ENCODE peak calls at places on chromosomes 6 and 20, in six cellular contexts. One of them, this sample, is unnamed.
A peak's percentile ranks its signal among the peaks of the same experiment; 100 is the strongest.

GRCh38 chr6:89385156-89385667 is 26.9 kb downstream of the RRAGD start:
- DNase-seq in epithelial cell of esophagus: peak; percentile 91
- DNase-seq in CD8-positive, alpha-beta T cell: no peak
- DNase-seq in HFF-Myc: peak; percentile 14
- DNase-seq in mammary epithelial cell: peak; percentile 81
- DNase-seq in psoas muscle: peak; percentile 34
- DNase-seq in this sample: no peak

GRCh38 chr6:50025258-50025657 is 3.5 kb upstream of the DEFB110 start:
- DNase-seq in epithelial cell of esophagus: peak; percentile 53
- DNase-seq in CD8-positive, alpha-beta T cell: no peak
- DNase-seq in mammary epithelial cell: peak; percentile 2
- DNase-seq in HFF-Myc: no peak
- DNase-seq in psoas muscle: no peak
- DNase-seq in this sample: no peak

GRCh38 chr20:38237381-38237780 is 23.2 kb downstream of the KIAA1755 start:
- DNase-seq in epithelial cell of esophagus: no peak
- DNase-seq in psoas muscle: no peak
- DNase-seq in mammary epithelial cell: no peak
- DNase-seq in HFF-Myc: no peak
- DNase-seq in CD8-positive, alpha-beta T cell: no peak
- DNase-seq in this sample: no peak

GRCh38 chr6:123965894-123966293 is 162.2 kb downstream of the NKAIN2 start:
- DNase-seq in epithelial cell of esophagus: peak; percentile 65
- DNase-seq in HFF-Myc: no peak
- DNase-seq in CD8-positive, alpha-beta T cell: no peak
- DNase-seq in psoas muscle: no peak
- DNase-seq in mammary epithelial cell: peak; percentile 38
- DNase-seq in this sample: no peak

GRCh38 chr6:45422541-45423110 is 44.9 kb upstream of the SUPT3H start:
- DNase-seq in CD8-positive, alpha-beta T cell: peak; percentile 77
- DNase-seq in psoas muscle: peak; percentile 37
- DNase-seq in HFF-Myc: no peak
- DNase-seq in mammary epithelial cell: peak; percentile 57
- DNase-seq in epithelial cell of esophagus: peak; percentile 56
- DNase-seq in this sample: no peak

GRCh38 chr6:109446072-109446471 is 5.5 kb downstream of the SMPD2 start:
- DNase-seq in HFF-Myc: no peak
- DNase-seq in mammary epithelial cell: no peak
- DNase-seq in epithelial cell of esophagus: no peak
- DNase-seq in CD8-positive, alpha-beta T cell: no peak
- DNase-seq in psoas muscle: no peak
- DNase-seq in this sample: no peak

GRCh38 chr6:47919875-47920274 is 138.0 kb downstream of the OPN5 start:
- DNase-seq in psoas muscle: no peak
- DNase-seq in epithelial cell of esophagus: no peak
- DNase-seq in HFF-Myc: no peak
- DNase-seq in mammary epithelial cell: no peak
- DNase-seq in CD8-positive, alpha-beta T cell: no peak
- DNase-seq in this sample: no peak

GRCh38 chr6:150541587-150541986 is 58.1 kb upstream of the PLEKHG1 start:
- DNase-seq in HFF-Myc: no peak
- DNase-seq in mammary epithelial cell: no peak
- DNase-seq in epithelial cell of esophagus: no peak
- DNase-seq in psoas muscle: no peak
- DNase-seq in CD8-positive, alpha-beta T cell: no peak
- DNase-seq in this sample: no peak

GRCh38 chr6:87879144-87879861 is 168.3 kb upstream of the SPACA1 start:
- DNase-seq in CD8-positive, alpha-beta T cell: no peak
- DNase-seq in psoas muscle: no peak
- DNase-seq in mammary epithelial cell: no peak
- DNase-seq in epithelial cell of esophagus: no peak
- DNase-seq in HFF-Myc: peak; percentile 7
- DNase-seq in this sample: no peak

GRCh38 chr20:47789081-47789998 is 4.1 kb upstream of the SULF2 start:
- DNase-seq in HFF-Myc: peak; percentile 89
- DNase-seq in CD8-positive, alpha-beta T cell: no peak
- DNase-seq in epithelial cell of esophagus: no peak
- DNase-seq in psoas muscle: no peak
- DNase-seq in mammary epithelial cell: no peak
- DNase-seq in this sample: peak; percentile 94

GRCh38 chr6:151240861-151241642 is 1.3 kb downstream of the AKAP12 start:
- DNase-seq in HFF-Myc: peak; percentile 4
- DNase-seq in epithelial cell of esophagus: peak; percentile 73
- DNase-seq in mammary epithelial cell: peak; percentile 66
- DNase-seq in CD8-positive, alpha-beta T cell: no peak
- DNase-seq in psoas muscle: peak; percentile 60
- DNase-seq in this sample: no peak

GRCh38 chr6:98452721-98453120 is 381.7 kb upstream of the POU3F2 start:
- DNase-seq in CD8-positive, alpha-beta T cell: no peak
- DNase-seq in psoas muscle: no peak
- DNase-seq in HFF-Myc: no peak
- DNase-seq in mammary epithelial cell: no peak
- DNase-seq in epithelial cell of esophagus: no peak
- DNase-seq in this sample: no peak

GRCh38 chr20:33401922-33402369 is 627 bp upstream of the CDK5RAP1 start:
- DNase-seq in psoas muscle: no peak
- DNase-seq in HFF-Myc: no peak
- DNase-seq in CD8-positive, alpha-beta T cell: no peak
- DNase-seq in mammary epithelial cell: no peak
- DNase-seq in epithelial cell of esophagus: peak; percentile 22
- DNase-seq in this sample: no peak

GRCh38 chr6:108982154-108983113 is 112.2 kb downstream of the SESN1 start:
- DNase-seq in mammary epithelial cell: no peak
- DNase-seq in HFF-Myc: no peak
- DNase-seq in CD8-positive, alpha-beta T cell: no peak
- DNase-seq in epithelial cell of esophagus: no peak
- DNase-seq in psoas muscle: no peak
- DNase-seq in this sample: no peak

GRCh38 chr20:45032276-45032675 is 66.0 kb downstream of the STK4 start:
- DNase-seq in psoas muscle: no peak
- DNase-seq in epithelial cell of esophagus: peak; percentile 66
- DNase-seq in mammary epithelial cell: peak; percentile 18
- DNase-seq in HFF-Myc: no peak
- DNase-seq in CD8-positive, alpha-beta T cell: no peak
- DNase-seq in this sample: no peak

GRCh38 chr6:11830105-11830504 is 51.5 kb upstream of the ADTRP start:
- DNase-seq in mammary epithelial cell: no peak
- DNase-seq in CD8-positive, alpha-beta T cell: no peak
- DNase-seq in epithelial cell of esophagus: no peak
- DNase-seq in HFF-Myc: no peak
- DNase-seq in psoas muscle: no peak
- DNase-seq in this sample: no peak

GRCh38 chr6:15948930-15949900 is 179.7 kb upstream of the MYLIP start:
- DNase-seq in mammary epithelial cell: peak; percentile 57
- DNase-seq in CD8-positive, alpha-beta T cell: no peak
- DNase-seq in epithelial cell of esophagus: peak; percentile 58
- DNase-seq in psoas muscle: no peak
- DNase-seq in HFF-Myc: no peak
- DNase-seq in this sample: no peak

GRCh38 chr6:106473807-106474206 is 113.3 kb downstream of the CRYBG1 start:
- DNase-seq in epithelial cell of esophagus: peak; percentile 90
- DNase-seq in CD8-positive, alpha-beta T cell: no peak
- DNase-seq in mammary epithelial cell: peak; percentile 77
- DNase-seq in HFF-Myc: no peak
- DNase-seq in psoas muscle: no peak
- DNase-seq in this sample: peak; percentile 37

GRCh38 chr20:12289476-12289875 is 371.8 kb downstream of the BTBD3 start:
- DNase-seq in mammary epithelial cell: no peak
- DNase-seq in epithelial cell of esophagus: no peak
- DNase-seq in HFF-Myc: no peak
- DNase-seq in CD8-positive, alpha-beta T cell: no peak
- DNase-seq in psoas muscle: no peak
- DNase-seq in this sample: no peak

GRCh38 chr6:43981363-43981990 is 145.8 kb downstream of the MRPL14 start:
- DNase-seq in mammary epithelial cell: no peak
- DNase-seq in HFF-Myc: no peak
- DNase-seq in epithelial cell of esophagus: no peak
- DNase-seq in CD8-positive, alpha-beta T cell: no peak
- DNase-seq in psoas muscle: no peak
- DNase-seq in this sample: no peak

GRCh38 chr6:5066456-5067093 is 18.6 kb upstream of the PPP1R3G start:
- DNase-seq in HFF-Myc: no peak
- DNase-seq in epithelial cell of esophagus: no peak
- DNase-seq in psoas muscle: no peak
- DNase-seq in CD8-positive, alpha-beta T cell: no peak
- DNase-seq in mammary epithelial cell: no peak
- DNase-seq in this sample: no peak

GRCh38 chr6:157659536-157660271 is 163.3 kb upstream of the SNX9 start:
- DNase-seq in epithelial cell of esophagus: no peak
- DNase-seq in mammary epithelial cell: no peak
- DNase-seq in HFF-Myc: no peak
- DNase-seq in CD8-positive, alpha-beta T cell: no peak
- DNase-seq in psoas muscle: no peak
- DNase-seq in this sample: no peak

GRCh38 chr6:125300992-125301434 is 754 bp downstream of the HDDC2 start:
- DNase-seq in psoas muscle: no peak
- DNase-seq in mammary epithelial cell: no peak
- DNase-seq in HFF-Myc: no peak
- DNase-seq in epithelial cell of esophagus: peak; percentile 10
- DNase-seq in CD8-positive, alpha-beta T cell: no peak
- DNase-seq in this sample: no peak

DNA sequence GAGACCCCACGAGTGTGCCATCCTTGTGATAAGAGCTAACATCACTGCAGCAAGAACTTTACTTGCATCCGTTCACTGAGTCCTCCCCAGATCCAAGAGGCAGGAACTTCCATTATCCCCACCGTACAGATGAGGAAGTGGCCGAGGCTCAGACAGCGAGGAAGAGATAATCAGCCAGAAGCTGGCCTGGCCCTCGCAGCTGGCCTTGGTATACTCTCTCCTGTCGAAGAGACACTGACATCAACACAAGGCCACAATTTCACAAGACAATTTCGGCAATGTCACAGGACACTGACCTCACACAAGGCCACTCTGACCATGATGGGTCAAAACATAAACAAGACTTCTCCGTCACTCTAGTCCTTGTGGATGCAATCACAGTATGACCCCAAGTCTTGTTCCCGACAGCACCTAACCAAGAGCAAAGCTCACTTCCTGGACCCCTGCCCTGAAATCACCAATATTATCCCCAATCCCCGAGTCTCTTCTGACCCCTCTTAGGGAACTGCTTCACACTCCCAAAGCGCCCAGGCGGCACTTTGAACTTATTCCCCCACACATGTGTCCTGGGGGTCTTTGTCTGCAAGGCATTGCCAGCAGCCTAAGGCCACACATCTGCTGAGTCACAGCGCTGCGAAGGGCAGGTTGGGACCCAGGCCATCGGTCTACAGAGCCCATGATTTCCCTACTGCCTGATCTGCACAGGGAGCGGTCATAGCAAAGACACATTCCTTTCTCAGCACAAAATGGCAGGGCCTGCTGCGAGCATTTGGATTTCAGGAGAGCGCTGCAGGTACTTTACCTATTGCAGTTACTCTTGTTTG is 14.8 kb upstream of the VAPB start:
- DNase-seq in psoas muscle: no peak
- DNase-seq in HFF-Myc: no peak
- DNase-seq in CD8-positive, alpha-beta T cell: no peak
- DNase-seq in mammary epithelial cell: no peak
- DNase-seq in epithelial cell of esophagus: no peak
- DNase-seq in this sample: no peak
- H3K4me3 ChIP-seq in psoas muscle: no peak overlapping the region
- H3K4me3 ChIP-seq in HFF-Myc: no peak overlapping the region
- H3K4me3 ChIP-seq in CD8-positive, alpha-beta T cell: no peak overlapping the region
- H3K4me3 ChIP-seq in mammary epithelial cell: no peak overlapping the region
- H3K4me3 ChIP-seq in epithelial cell of esophagus: no peak overlapping the region
- H3K4me3 ChIP-seq in this sample: no peak overlapping the region

GRCh38 chr20:2300420-2300819 is 4.6 kb downstream of the TGM3 start:
- DNase-seq in psoas muscle: no peak
- DNase-seq in mammary epithelial cell: no peak
- DNase-seq in epithelial cell of esophagus: no peak
- DNase-seq in CD8-positive, alpha-beta T cell: no peak
- DNase-seq in HFF-Myc: no peak
- DNase-seq in this sample: no peak
- TF ChIP-seq CTCF in psoas muscle: no peak
- TF ChIP-seq CTCF in mammary epithelial cell: no peak
- TF ChIP-seq CTCF in epithelial cell of esophagus: no peak
- TF ChIP-seq CTCF in CD8-positive, alpha-beta T cell: no peak
- TF ChIP-seq CTCF in HFF-Myc: no peak
- TF ChIP-seq CTCF in this sample: no peak

GRCh38 chr6:35015476-35015875 is 125.7 kb downstream of the TCP11 start:
- DNase-seq in CD8-positive, alpha-beta T cell: no peak
- DNase-seq in HFF-Myc: no peak
- DNase-seq in psoas muscle: no peak
- DNase-seq in mammary epithelial cell: no peak
- DNase-seq in epithelial cell of esophagus: no peak
- DNase-seq in this sample: no peak

GRCh38 chr6:35018184-35018523 is 123.0 kb downstream of the TCP11 start:
- DNase-seq in psoas muscle: no peak
- DNase-seq in epithelial cell of esophagus: no peak
- DNase-seq in mammary epithelial cell: no peak
- DNase-seq in HFF-Myc: no peak
- DNase-seq in CD8-positive, alpha-beta T cell: no peak
- DNase-seq in this sample: no peak

GRCh38 chr6:35017461-35018183 is 123.5 kb downstream of the TCP11 start:
- DNase-seq in psoas muscle: peak; percentile 51
- DNase-seq in mammary epithelial cell: no peak
- DNase-seq in HFF-Myc: no peak
- DNase-seq in CD8-positive, alpha-beta T cell: no peak
- DNase-seq in epithelial cell of esophagus: no peak
- DNase-seq in this sample: no peak

GRCh38 chr6:35015996-35016395 is 125.1 kb downstream of the TCP11 start:
- DNase-seq in epithelial cell of esophagus: no peak
- DNase-seq in CD8-positive, alpha-beta T cell: no peak
- DNase-seq in HFF-Myc: no peak
- DNase-seq in psoas muscle: no peak
- DNase-seq in mammary epithelial cell: no peak
- DNase-seq in this sample: no peak

DNA sequence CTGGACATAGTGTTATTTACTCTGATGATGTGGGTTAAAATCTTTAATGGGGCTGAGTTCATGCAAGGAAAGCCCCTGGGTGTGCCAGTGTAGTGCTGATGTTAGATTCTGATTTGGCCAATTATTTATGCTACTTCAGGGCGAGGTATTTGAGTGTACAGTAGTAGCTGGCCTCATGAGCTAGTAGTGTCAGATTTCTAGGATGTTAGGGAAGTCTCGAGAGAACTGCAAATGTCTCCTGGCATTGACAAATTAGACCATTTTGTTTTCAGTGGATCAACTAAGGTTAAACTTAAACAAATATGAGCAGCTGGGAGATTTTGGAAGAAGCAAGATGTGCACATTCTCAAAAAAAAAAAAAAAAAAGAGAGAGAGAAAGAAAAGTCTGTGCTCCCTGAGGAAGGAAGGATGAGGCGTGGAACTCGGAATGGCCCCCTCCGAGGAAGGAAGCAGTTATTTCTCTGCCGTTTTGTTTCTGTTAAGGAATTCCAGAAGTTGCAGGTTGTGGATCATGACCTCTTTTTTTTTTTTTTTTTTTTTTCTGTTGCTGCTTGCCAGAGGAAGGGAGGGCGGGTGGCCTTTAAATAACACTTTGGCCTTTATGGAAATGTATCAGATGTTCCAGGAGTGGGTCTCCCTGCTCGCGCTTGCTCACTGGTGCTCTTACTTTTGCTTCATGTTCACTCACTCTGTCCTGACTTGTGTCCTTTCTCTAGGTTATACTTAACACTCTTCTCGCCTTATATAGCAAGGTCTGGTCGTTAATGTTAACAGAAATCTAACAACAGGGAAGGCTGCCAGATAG is 124.5 kb downstream of the TCP11 start:
- DNase-seq in epithelial cell of esophagus: no peak
- DNase-seq in psoas muscle: peak; percentile 32
- DNase-seq in HFF-Myc: peak; percentile 49
- DNase-seq in mammary epithelial cell: no peak
- DNase-seq in CD8-positive, alpha-beta T cell: no peak
- DNase-seq in this sample: no peak
- H3K4me3 ChIP-seq in epithelial cell of esophagus: no peak overlapping the region
- H3K4me3 ChIP-seq in psoas muscle: peak overlapping the region; percentile 70
- H3K4me3 ChIP-seq in HFF-Myc: peak overlapping the region; percentile 29
- H3K4me3 ChIP-seq in mammary epithelial cell: no peak overlapping the region
- H3K4me3 ChIP-seq in CD8-positive, alpha-beta T cell: no peak overlapping the region
- H3K4me3 ChIP-seq in this sample: no peak overlapping the region

GRCh38 chr6:169096326-169096882 is 157.2 kb downstream of the THBS2 start:
- DNase-seq in psoas muscle: no peak
- DNase-seq in CD8-positive, alpha-beta T cell: no peak
- DNase-seq in mammary epithelial cell: no peak
- DNase-seq in epithelial cell of esophagus: no peak
- DNase-seq in HFF-Myc: no peak
- DNase-seq in this sample: no peak
- TF ChIP-seq CTCF in psoas muscle: no peak
- TF ChIP-seq CTCF in CD8-positive, alpha-beta T cell: no peak
- TF ChIP-seq CTCF in mammary epithelial cell: no peak
- TF ChIP-seq CTCF in epithelial cell of esophagus: no peak
- TF ChIP-seq CTCF in HFF-Myc: peak; percentile 8
- TF ChIP-seq CTCF in this sample: no peak

This sample was measured in AG09309.